ENCODE peak calls at places on chromosome 9, in seven cellular contexts. A is A549, N is stomach, B is left ventricle myocardium inferior, C is ascending aorta, I is heart right ventricle, X is psoas muscle. T is an unnamed sample.

GRCh38 chr9:94153905-94154304 is 69.6 kb downstream of the PTPDC1 start:
- DNase-seq in C (no peak), B (no peak), X (no peak), I (no peak), A (no peak), N (no peak), T (no peak)

GRCh38 chr9:107345327-107345726 is 62.2 kb downstream of the RAD23B start:
- DNase-seq in X (no peak), I (no peak), C (no peak), N (no peak), A (no peak), B (no peak), T (no peak)

GRCh38 chr9:87184956-87185642 is 237.8 kb upstream of the GAS1 start:
- DNase-seq in C (no peak), X (no peak), A (no peak), I (no peak), B (no peak), N (no peak), T (no peak)

GRCh38 chr9:127112683-127113539 is 9.5 kb downstream of the ANGPTL2 start:
- DNase-seq in I (no peak), B (no peak), A (no peak), N (peak; percentile 42), X (no peak), C (no peak), T (no peak)

GRCh38 chr9:93268551-93269314 is 84.8 kb downstream of the WNK2 start:
- DNase-seq in B (no peak), X (no peak), A (no peak), I (no peak), N (peak; percentile 76), C (peak; percentile 54), T (no peak)

GRCh38 chr9:125784286-125785049 is 37.3 kb downstream of the PBX3 start:
- DNase-seq in N (no peak), B (no peak), A (no peak), I (no peak), C (no peak), X (no peak), T (no peak)

GRCh38 chr9:124084087-124084486 is 72.5 kb downstream of the LHX2 start:
- DNase-seq in C (no peak), I (no peak), B (no peak), X (no peak), N (no peak), A (no peak), T (no peak)

GRCh38 chr9:3343671-3344070 is 182.1 kb downstream of the RFX3 start:
- DNase-seq in B (no peak), X (no peak), I (no peak), C (no peak), A (no peak), N (no peak), T (no peak)

GRCh38 chr9:136808075-136808780 is 480 bp downstream of the RABL6 start:
- DNase-seq in B (peak; percentile 16), C (no peak), N (peak; percentile 34), I (no peak), X (no peak), A (no peak), T (no peak)

GRCh38 chr9:108207611-108208051 is 648.2 kb downstream of the ACTL7B start:
- DNase-seq in X (no peak), N (no peak), C (no peak), A (no peak), I (no peak), B (no peak), T (no peak)

GRCh38 chr9:116323571-116323970 is 170.0 kb downstream of the PAPPA start:
- DNase-seq in C (no peak), X (no peak), I (no peak), N (no peak), A (no peak), B (no peak), T (no peak)

GRCh38 chr9:123749580-123750202 is 180.2 kb downstream of the DENND1A start:
- DNase-seq in A (no peak), N (no peak), C (no peak), B (no peak), X (no peak), I (no peak), T (no peak)

GRCh38 chr9:125143377-125144090 is at the start of gene SCAI:
- DNase-seq in B (peak; percentile 99), N (peak; percentile 99), C (peak; percentile 100), A (peak; percentile 98), I (peak; percentile 99), X (peak; percentile 99), T (peak; percentile 99)

GRCh38 chr9:31950756-31951155 is 433.7 kb upstream of the ACO1 start:
- DNase-seq in N (no peak), B (no peak), C (no peak), A (no peak), I (no peak), X (no peak), T (no peak)

GRCh38 chr9:115939065-115939765 is 214.4 kb upstream of the PAPPA start:
- DNase-seq in N (no peak), X (no peak), I (no peak), C (no peak), B (no peak), A (no peak), T (no peak)

GRCh38 chr9:84959339-84959738 is 289.8 kb downstream of the NTRK2 start:
- DNase-seq in N (no peak), B (no peak), I (no peak), C (no peak), A (no peak), X (no peak), T (no peak)

GRCh38 chr9:109310486-109310901 is 10.4 kb downstream of the EPB41L4B start:
- DNase-seq in B (no peak), N (no peak), C (no peak), I (no peak), A (no peak), X (no peak), T (peak; percentile 39)

GRCh38 chr9:117403403-117403811 is 11.4 kb downstream of the ASTN2 start:
- DNase-seq in N (no peak), A (no peak), C (no peak), I (no peak), B (no peak), X (no peak), T (no peak)

GRCh38 chr9:78982849-78983248 is 588.9 kb upstream of the TLE4 start:
- DNase-seq in N (no peak), A (no peak), B (no peak), X (no peak), I (no peak), C (no peak), T (no peak)

GRCh38 chr9:37374892-37375291 is 47.6 kb upstream of the GRHPR start:
- DNase-seq in N (no peak), C (no peak), I (no peak), B (no peak), A (no peak), X (no peak), T (no peak)

GRCh38 chr9:98607787-98608186 is 100.9 kb downstream of the GABBR2 start:
- DNase-seq in C (peak; percentile 11), A (no peak), X (no peak), B (no peak), I (no peak), N (no peak), T (no peak)

GRCh38 chr9:74463825-74464224 is 33.3 kb upstream of the RORB start:
- DNase-seq in B (no peak), C (no peak), N (no peak), I (no peak), X (no peak), A (no peak), T (no peak)

GRCh38 chr9:133169102-133169501 is 5.4 kb upstream of the GBGT1 start:
- DNase-seq in I (no peak), C (no peak), N (no peak), A (no peak), B (no peak), X (no peak), T (no peak)
- H3K4me3 ChIP-seq in I (no peak overlapping the region), C (no peak overlapping the region), N (no peak overlapping the region), A (no peak overlapping the region), B (no peak overlapping the region), X (no peak overlapping the region), T (no peak overlapping the region)

GRCh38 chr9:120928015-120928719 is 1.6 kb upstream of the TRAF1 start:
- DNase-seq in A (no peak), I (peak; percentile 47), X (peak; percentile 40), B (peak; percentile 46), N (peak; percentile 51), C (peak; percentile 80), T (no peak)

GRCh38 chr9:120927125-120928014 is 774 bp upstream of the TRAF1 start:
- DNase-seq in N (no peak), A (no peak), C (no peak), B (no peak), I (no peak), X (no peak), T (no peak)

GRCh38 chr9:120926397-120926928 is at the start of gene TRAF1:
- DNase-seq in A (no peak), N (no peak), B (no peak), C (no peak), I (no peak), X (no peak), T (no peak)

GRCh38 chr9:120929392-120929791 is 2.8 kb upstream of the TRAF1 start:
- DNase-seq in C (no peak), X (no peak), A (no peak), N (no peak), B (no peak), I (no peak), T (no peak)

GRCh38 chr9:120928720-120929389 is 2.3 kb upstream of the TRAF1 start:
- DNase-seq in C (peak; percentile 85), X (peak; percentile 80), B (peak; percentile 81), I (peak; percentile 84), A (peak; percentile 78), N (peak; percentile 83), T (peak; percentile 69)
- TF ChIP-seq CTCF in C (no peak), X (peak; percentile 24), B (peak; percentile 51), I (peak; percentile 31), A (no peak), N (peak; percentile 9), T (no peak)

DNA sequence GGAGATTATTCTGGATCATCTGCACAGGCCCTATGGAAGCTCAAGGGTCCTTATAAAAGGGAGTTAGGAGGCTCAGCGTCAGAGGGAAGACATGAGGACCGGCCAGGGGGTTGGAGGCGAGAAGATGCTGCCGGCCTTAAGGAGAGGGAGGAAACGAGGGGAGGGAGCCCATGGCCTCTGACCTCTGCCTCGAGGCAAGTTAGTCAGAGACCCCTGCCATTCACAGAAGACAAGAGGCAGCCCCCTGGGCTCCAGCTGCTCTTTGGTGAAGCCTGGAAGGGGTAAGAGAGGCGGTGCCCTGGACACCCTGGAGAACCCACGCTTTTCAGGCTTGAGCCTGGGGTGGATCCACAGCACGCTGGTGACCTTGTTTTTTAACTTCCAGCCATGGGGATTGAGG is 49.5 kb downstream of the OLFM1 start:
- DNase-seq in I (no peak), C (no peak), X (no peak), A (no peak), B (no peak), N (no peak), T (no peak)
- H3K9me3 ChIP-seq in I (no peaks in the 10 kb centered on the region), C (peaks cover 2% of the 10 kb centered on the region), X (no peaks in the 10 kb centered on the region), A (peaks cover 16% of the 10 kb centered on the region), B (peaks cover 9% of the 10 kb centered on the region), N (no peaks in the 10 kb centered on the region), T (no peaks in the 10 kb centered on the region)

GRCh38 chr9:119368681-119369581 is at the start of gene BRINP1:
- DNase-seq in I (peak; percentile 15), N (no peak), X (peak; percentile 22), A (peak; percentile 7), B (peak; percentile 14), C (no peak), T (no peak)
- H3K4me3 ChIP-seq in I (peak within 1 kb of the TSS; percentile 39), N (peak within 1 kb of the TSS; percentile 36), X (peak within 1 kb of the TSS; percentile 58), A (peak within 1 kb of the TSS; percentile 45), B (peak within 1 kb of the TSS; percentile 65), C (peak within 1 kb of the TSS; percentile 40), T (peak within 1 kb of the TSS; percentile 49)

GRCh38 chr9:112366591-112366990 is 13.3 kb upstream of the HSDL2 start:
- DNase-seq in I (no peak), B (no peak), X (no peak), N (no peak), A (no peak), C (no peak), T (no peak)
- TF ChIP-seq CTCF in I (no peak), B (peak; percentile 32), X (no peak), N (no peak), A (no peak), C (no peak), T (no peak)